ENCODE peak calls at places on chromosomes 7 and 10, in four cellular contexts. D, C, L and F are unnamed samples.

GRCh38 chr10:683448-684071 is 5.9 kb downstream of the DIP2C start:
- DNase-seq in D (peak; percentile 54), C (no peak), L (no peak), F (peak; percentile 83)

GRCh38 chr7:75914169-75914654 is 743 bp upstream of the POR start:
- DNase-seq in L (peak; percentile 8), D (no peak), C (no peak), F (no peak)

GRCh38 chr10:114821915-114822770 is 563 bp downstream of the FHIP2A start:
- DNase-seq in D (no peak), C (peak; percentile 62), L (peak; percentile 19), F (no peak)

GRCh38 chr7:17559388-17559787 is 260.9 kb downstream of the AHR start:
- DNase-seq in L (no peak), C (no peak), D (no peak), F (no peak)

GRCh38 chr7:133936074-133936473 is 191.1 kb upstream of the LRGUK start:
- DNase-seq in D (no peak), C (no peak), L (no peak), F (no peak)

GRCh38 chr7:76074972-76075370 is 27.1 kb downstream of the MDH2 start:
- DNase-seq in D (no peak), C (no peak), L (no peak), F (no peak)

GRCh38 chr7:30906520-30907240 is 5.0 kb upstream of the AQP1 start:
- DNase-seq in D (peak; percentile 59), L (no peak), C (no peak), F (no peak)

GRCh38 chr7:90246184-90246583 is 1.2 kb downstream of the CFAP69 start:
- DNase-seq in D (no peak), C (peak; percentile 73), L (no peak), F (no peak)

GRCh38 chr7:52475192-52475591 is 560.2 kb upstream of the POM121L12 start:
- DNase-seq in D (no peak), L (no peak), C (no peak), F (no peak)

GRCh38 chr10:123836418-123837145 is 55.0 kb downstream of the CPXM2 start:
- DNase-seq in L (no peak), D (no peak), C (no peak), F (no peak)

GRCh38 chr7:133843341-133843740 is 283.8 kb upstream of the LRGUK start:
- DNase-seq in L (no peak), C (no peak), D (no peak), F (no peak)

GRCh38 chr7:46424934-46425333 is 503.9 kb upstream of the IGFBP3 start:
- DNase-seq in C (no peak), D (no peak), L (no peak), F (no peak)

GRCh38 chr10:89404082-89404481 is 10.3 kb upstream of the IFIT5 start:
- DNase-seq in D (no peak), L (peak; percentile 25), C (no peak), F (no peak)

GRCh38 chr7:155959894-155960293 is 147.6 kb upstream of the SHH start:
- DNase-seq in C (no peak), D (no peak), L (no peak), F (peak; percentile 39)

GRCh38 chr7:87113077-87113476 is 39.2 kb upstream of the DMTF1 start:
- DNase-seq in C (no peak), D (no peak), L (peak; percentile 11), F (no peak)

GRCh38 chr10:6141296-6142151 is 52.7 kb downstream of the RBM17 start:
- DNase-seq in D (peak; percentile 39), C (no peak), L (peak; percentile 44), F (no peak)

GRCh38 chr7:55085511-55086412 is 66.9 kb downstream of the EGFR start:
- DNase-seq in C (no peak), D (no peak), L (no peak), F (no peak)

GRCh38 chr10:32065871-32066270 is 9.6 kb upstream of the KIF5B start:
- DNase-seq in L (peak; percentile 49), D (no peak), C (no peak), F (no peak)

GRCh38 chr7:150966002-150966401 is 12.1 kb downstream of the KCNH2 start:
- DNase-seq in L (no peak), C (no peak), D (no peak), F (no peak)

GRCh38 chr10:926075-926698 is 5.3 kb downstream of the LARP4B start:
- DNase-seq in D (no peak), L (no peak), C (no peak), F (no peak)

GRCh38 chr7:12637328-12637727 is 50.1 kb upstream of the ARL4A start:
- DNase-seq in D (no peak), L (no peak), C (no peak), F (no peak)

GRCh38 chr10:48742891-48743845 is 58.5 kb downstream of the WDFY4 start:
- DNase-seq in L (no peak), C (no peak), D (peak; percentile 32), F (no peak)

GRCh38 chr7:147524726-147525245 is 1065.8 kb upstream of the C7orf33 start:
- DNase-seq in C (no peak), L (no peak), D (no peak), F (no peak)

GRCh38 chr10:88136712-88137111 is 273.3 kb downstream of the PTEN start:
- DNase-seq in C (no peak), L (no peak), D (no peak), F (no peak)

GRCh38 chr7:94396044-94396443 is 1.3 kb downstream of the COL1A2 start:
- DNase-seq in L (no peak), D (no peak), C (no peak), F (peak; percentile 15)

GRCh38 chr7:129739427-129739826 is 127.9 kb downstream of the NRF1 start:
- DNase-seq in L (peak; percentile 49), D (no peak), C (no peak), F (no peak)

GRCh38 chr7:27745064-27745583 is 5.2 kb downstream of the TAX1BP1 start:
- DNase-seq in C (no peak), L (peak; percentile 50), D (no peak), F (peak; percentile 46)

GRCh38 chr10:77301305-77301730 is 336.3 kb downstream of the KCNMA1 start:
- DNase-seq in C (no peak), D (no peak), L (no peak), F (peak; percentile 60)

GRCh38 chr7:112202819-112203218 is 3.4 kb downstream of the DOCK4 start:
- DNase-seq in L (peak; percentile 35), D (no peak), C (no peak), F (no peak)

GRCh38 chr10:62851449-62851848 is 35.3 kb upstream of the EGR2 start:
- DNase-seq in L (no peak), C (no peak), D (no peak), F (no peak)

GRCh38 chr7:85320699-85321476 is 134.0 kb upstream of the SEMA3D start:
- DNase-seq in D (no peak), L (no peak), C (no peak), F (no peak)

GRCh38 chr10:60148266-60148840 is 241.3 kb downstream of the ANK3 start:
- DNase-seq in D (no peak), C (no peak), L (peak; percentile 67), F (no peak)

GRCh38 chr10:49092477-49092876 is 22.8 kb downstream of the VSTM4 start:
- DNase-seq in C (no peak), D (no peak), L (no peak), F (no peak)

GRCh38 chr10:14838582-14839304 is 637 bp downstream of the HSPA14 start:
- DNase-seq in D (peak; percentile 89), C (peak; percentile 84), L (peak; percentile 32), F (peak; percentile 9)

GRCh38 chr7:136303162-136303561 is 326.0 kb upstream of the MTPN start:
- DNase-seq in C (no peak), L (no peak), D (no peak), F (no peak)

GRCh38 chr7:30171753-30172447 is 37.1 kb downstream of the MTURN start:
- DNase-seq in L (no peak), C (no peak), D (peak; percentile 34), F (peak; percentile 67)

GRCh38 chr10:26624017-26624416 is 73.5 kb upstream of the PDSS1 start:
- DNase-seq in C (no peak), D (no peak), L (no peak), F (no peak)
- TF ChIP-seq POLR2A in C (no peak), D (no peak), L (no peak), F (no peak)

GRCh38 chr7:100571829-100572116 is 1.9 kb downstream of the SAP25 start:
- DNase-seq in L (no peak), D (no peak), C (no peak), F (no peak)

GRCh38 chr7:100574362-100575205 is 884 bp upstream of the SAP25 start:
- DNase-seq in D (no peak), C (no peak), L (no peak), F (no peak)

GRCh38 chr7:100573691-100574361 is at the start of gene SAP25:
- DNase-seq in L (no peak), D (peak; percentile 85), C (no peak), F (no peak)

GRCh38 chr7:100572281-100572948 is 1.3 kb downstream of the SAP25 start:
- DNase-seq in C (no peak), D (no peak), L (no peak), F (no peak)

DNA sequence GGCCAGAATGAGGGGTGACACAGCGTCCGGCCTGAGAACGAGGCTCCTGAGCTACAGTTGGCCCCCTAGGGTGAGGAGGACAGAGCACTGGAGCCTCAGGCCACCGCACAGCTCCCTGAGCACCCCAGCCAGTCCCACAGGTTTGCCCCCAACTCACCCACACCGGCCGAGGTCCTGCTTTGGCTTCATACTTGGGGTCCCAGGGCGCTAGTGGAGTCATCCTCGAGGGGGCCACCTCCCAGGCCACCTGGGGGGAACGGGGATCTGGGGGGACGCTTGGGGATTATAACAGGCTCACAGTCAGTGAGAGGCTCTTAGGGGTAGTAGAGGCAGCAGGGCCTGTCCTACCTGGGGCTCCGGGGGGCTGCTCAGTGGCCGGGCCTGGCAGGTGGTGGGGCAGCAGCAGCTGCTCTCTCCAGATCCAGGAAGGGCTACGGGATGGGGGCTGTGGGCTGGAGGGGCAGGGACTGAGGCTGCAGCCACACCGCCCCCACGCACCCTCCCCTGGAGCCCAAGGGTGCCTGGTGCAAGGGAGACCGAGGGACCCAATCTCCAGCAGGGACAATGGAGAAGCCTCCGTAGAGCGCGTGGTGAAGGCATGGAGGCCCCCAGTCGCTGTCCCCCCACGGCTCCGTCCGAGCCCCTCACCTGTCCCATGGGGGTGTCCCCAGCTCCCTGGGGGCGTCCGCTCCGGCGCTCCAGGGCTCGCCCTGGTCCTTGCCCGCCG is 588 bp downstream of the SAP25 start:
- DNase-seq in L (no peak), D (no peak), C (no peak), F (no peak)
- TF ChIP-seq POLR2A in L (no peak), D (no peak), C (no peak), F (no peak)

GRCh38 chr10:3803295-3803883 is 18.4 kb upstream of the KLF6 start:
- DNase-seq in C (no peak), D (no peak), L (peak; percentile 89), F (no peak)
- TF ChIP-seq POLR2A in C (no peak), D (no peak), L (peak; percentile 79), F (no peak)

GRCh38 chr10:102112210-102112817 is 7.9 kb downstream of the LDB1 start:
- DNase-seq in L (no peak), C (no peak), D (no peak), F (no peak)
- TF ChIP-seq POLR2A in L (no peak), C (no peak), D (no peak), F (no peak)

GRCh38 chr7:10360050-10360449 is 613.6 kb upstream of the PHF14 start:
- DNase-seq in L (no peak), D (no peak), C (no peak), F (no peak)
- TF ChIP-seq POLR2A in L (no peak), D (no peak), C (no peak), F (no peak)